ENCODE peak calls at places on chromosomes 5 and 9, in seven cellular contexts. One of them, this sample, is unnamed.

GRCh38 chr9:6926436-6926835 is 168.7 kb downstream of the KDM4C start:
- DNase-seq in astrocyte of the spinal cord: no peak
- DNase-seq in left ventricle myocardium inferior: no peak
- DNase-seq in transverse colon: no peak
- DNase-seq in fibroblast of the aortic adventitia: no peak
- DNase-seq in AG04450: no peak
- DNase-seq in ovary: no peak
- DNase-seq in this sample: no peak

GRCh38 chr9:20303066-20303465 is 319.2 kb downstream of the MLLT3 start:
- DNase-seq in left ventricle myocardium inferior: no peak
- DNase-seq in AG04450: no peak
- DNase-seq in transverse colon: no peak
- DNase-seq in fibroblast of the aortic adventitia: no peak
- DNase-seq in astrocyte of the spinal cord: no peak
- DNase-seq in ovary: no peak
- DNase-seq in this sample: no peak

GRCh38 chr9:70043689-70044449 is at the start of gene MAMDC2:
- DNase-seq in ovary: peak; percentile 69
- DNase-seq in astrocyte of the spinal cord: peak; percentile 49
- DNase-seq in fibroblast of the aortic adventitia: peak; percentile 23
- DNase-seq in AG04450: no peak
- DNase-seq in left ventricle myocardium inferior: peak; percentile 76
- DNase-seq in transverse colon: peak; percentile 42
- DNase-seq in this sample: peak; percentile 70

GRCh38 chr5:107821288-107821687 is 150.6 kb upstream of the EFNA5 start:
- DNase-seq in left ventricle myocardium inferior: no peak
- DNase-seq in astrocyte of the spinal cord: no peak
- DNase-seq in AG04450: no peak
- DNase-seq in fibroblast of the aortic adventitia: no peak
- DNase-seq in ovary: no peak
- DNase-seq in transverse colon: no peak
- DNase-seq in this sample: no peak

GRCh38 chr9:136799854-136800657 is 3.9 kb downstream of the CCDC183 start:
- DNase-seq in fibroblast of the aortic adventitia: peak; percentile 18
- DNase-seq in AG04450: no peak
- DNase-seq in ovary: peak; percentile 84
- DNase-seq in transverse colon: peak; percentile 97
- DNase-seq in left ventricle myocardium inferior: peak; percentile 85
- DNase-seq in astrocyte of the spinal cord: peak; percentile 43
- DNase-seq in this sample: peak; percentile 67

GRCh38 chr9:120915854-120916495 is 10.6 kb downstream of the TRAF1 start:
- DNase-seq in fibroblast of the aortic adventitia: no peak
- DNase-seq in ovary: no peak
- DNase-seq in AG04450: no peak
- DNase-seq in transverse colon: no peak
- DNase-seq in left ventricle myocardium inferior: no peak
- DNase-seq in astrocyte of the spinal cord: no peak
- DNase-seq in this sample: no peak

GRCh38 chr5:50406874-50407273 is 34.2 kb downstream of the EMB start:
- DNase-seq in fibroblast of the aortic adventitia: peak; percentile 52
- DNase-seq in astrocyte of the spinal cord: no peak
- DNase-seq in ovary: no peak
- DNase-seq in AG04450: no peak
- DNase-seq in transverse colon: no peak
- DNase-seq in left ventricle myocardium inferior: no peak
- DNase-seq in this sample: no peak

GRCh38 chr9:95049761-95050160 is 267.7 kb downstream of the FANCC start:
- DNase-seq in fibroblast of the aortic adventitia: peak; percentile 61
- DNase-seq in left ventricle myocardium inferior: no peak
- DNase-seq in ovary: no peak
- DNase-seq in astrocyte of the spinal cord: no peak
- DNase-seq in transverse colon: no peak
- DNase-seq in AG04450: no peak
- DNase-seq in this sample: peak; percentile 25

GRCh38 chr9:3337515-3337914 is 188.3 kb downstream of the RFX3 start:
- DNase-seq in astrocyte of the spinal cord: peak; percentile 72
- DNase-seq in ovary: no peak
- DNase-seq in AG04450: no peak
- DNase-seq in left ventricle myocardium inferior: peak; percentile 16
- DNase-seq in transverse colon: no peak
- DNase-seq in fibroblast of the aortic adventitia: peak; percentile 69
- DNase-seq in this sample: peak; percentile 75

GRCh38 chr5:160432188-160432587 is 10.5 kb downstream of the PTTG1 start:
- DNase-seq in ovary: no peak
- DNase-seq in fibroblast of the aortic adventitia: no peak
- DNase-seq in transverse colon: no peak
- DNase-seq in left ventricle myocardium inferior: no peak
- DNase-seq in AG04450: no peak
- DNase-seq in astrocyte of the spinal cord: no peak
- DNase-seq in this sample: no peak

GRCh38 chr9:134375011-134375390 is 48.7 kb downstream of the RXRA start:
- DNase-seq in left ventricle myocardium inferior: peak; percentile 78
- DNase-seq in AG04450: no peak
- DNase-seq in ovary: peak; percentile 73
- DNase-seq in astrocyte of the spinal cord: no peak
- DNase-seq in transverse colon: no peak
- DNase-seq in fibroblast of the aortic adventitia: peak; percentile 14
- DNase-seq in this sample: peak; percentile 49

GRCh38 chr5:101390317-101390908 is 487.3 kb upstream of the ST8SIA4 start:
- DNase-seq in transverse colon: no peak
- DNase-seq in left ventricle myocardium inferior: no peak
- DNase-seq in fibroblast of the aortic adventitia: peak; percentile 57
- DNase-seq in ovary: no peak
- DNase-seq in AG04450: peak; percentile 0
- DNase-seq in astrocyte of the spinal cord: peak; percentile 67
- DNase-seq in this sample: peak; percentile 73

GRCh38 chr9:111870774-111871542 is 25.7 kb upstream of the UGCG start:
- DNase-seq in astrocyte of the spinal cord: no peak
- DNase-seq in transverse colon: no peak
- DNase-seq in AG04450: no peak
- DNase-seq in fibroblast of the aortic adventitia: no peak
- DNase-seq in left ventricle myocardium inferior: no peak
- DNase-seq in ovary: no peak
- DNase-seq in this sample: no peak

GRCh38 chr5:96934291-96934694 is 1.6 kb upstream of the LNPEP start:
- DNase-seq in ovary: no peak
- DNase-seq in fibroblast of the aortic adventitia: peak; percentile 67
- DNase-seq in left ventricle myocardium inferior: no peak
- DNase-seq in astrocyte of the spinal cord: no peak
- DNase-seq in AG04450: peak; percentile 4
- DNase-seq in transverse colon: peak; percentile 13
- DNase-seq in this sample: peak; percentile 66

GRCh38 chr5:113226337-113226736 is 208.5 kb downstream of the TSSK1B start:
- DNase-seq in astrocyte of the spinal cord: no peak
- DNase-seq in transverse colon: no peak
- DNase-seq in AG04450: no peak
- DNase-seq in ovary: no peak
- DNase-seq in left ventricle myocardium inferior: no peak
- DNase-seq in fibroblast of the aortic adventitia: no peak
- DNase-seq in this sample: no peak

GRCh38 chr5:147576646-147577535 is 67.0 kb upstream of the DPYSL3 start:
- DNase-seq in transverse colon: peak; percentile 53
- DNase-seq in ovary: peak; percentile 79
- DNase-seq in fibroblast of the aortic adventitia: peak; percentile 60
- DNase-seq in left ventricle myocardium inferior: peak; percentile 65
- DNase-seq in astrocyte of the spinal cord: peak; percentile 49
- DNase-seq in AG04450: no peak
- DNase-seq in this sample: peak; percentile 58

GRCh38 chr9:116027096-116027495 is 126.5 kb upstream of the PAPPA start:
- DNase-seq in left ventricle myocardium inferior: no peak
- DNase-seq in astrocyte of the spinal cord: peak; percentile 43
- DNase-seq in transverse colon: no peak
- DNase-seq in fibroblast of the aortic adventitia: no peak
- DNase-seq in AG04450: no peak
- DNase-seq in ovary: no peak
- DNase-seq in this sample: peak; percentile 32

GRCh38 chr5:132822650-132823480 is 7.6 kb downstream of the SHROOM1 start:
- DNase-seq in AG04450: no peak
- DNase-seq in astrocyte of the spinal cord: peak; percentile 48
- DNase-seq in fibroblast of the aortic adventitia: no peak
- DNase-seq in left ventricle myocardium inferior: no peak
- DNase-seq in ovary: no peak
- DNase-seq in transverse colon: no peak
- DNase-seq in this sample: no peak
- H3K4me3 ChIP-seq in AG04450: no peak overlapping the region
- H3K4me3 ChIP-seq in astrocyte of the spinal cord: peak overlapping the region; percentile 12
- H3K4me3 ChIP-seq in fibroblast of the aortic adventitia: no peak overlapping the region
- H3K4me3 ChIP-seq in left ventricle myocardium inferior: peak overlapping the region; percentile 55
- H3K4me3 ChIP-seq in ovary: no peak overlapping the region
- H3K4me3 ChIP-seq in transverse colon: no peak overlapping the region
- H3K4me3 ChIP-seq in this sample: no peak overlapping the region

GRCh38 chr5:75668348-75668895 is 48.8 kb downstream of the POC5 start:
- DNase-seq in ovary: no peak
- DNase-seq in transverse colon: no peak
- DNase-seq in fibroblast of the aortic adventitia: peak; percentile 14
- DNase-seq in left ventricle myocardium inferior: no peak
- DNase-seq in astrocyte of the spinal cord: no peak
- DNase-seq in AG04450: no peak
- DNase-seq in this sample: no peak

GRCh38 chr5:75667586-75667985 is 49.7 kb downstream of the POC5 start:
- DNase-seq in fibroblast of the aortic adventitia: no peak
- DNase-seq in transverse colon: no peak
- DNase-seq in AG04450: no peak
- DNase-seq in left ventricle myocardium inferior: no peak
- DNase-seq in astrocyte of the spinal cord: no peak
- DNase-seq in ovary: no peak
- DNase-seq in this sample: peak; percentile 7

GRCh38 chr5:75671506-75671905 is 45.7 kb downstream of the POC5 start:
- DNase-seq in left ventricle myocardium inferior: no peak
- DNase-seq in astrocyte of the spinal cord: no peak
- DNase-seq in fibroblast of the aortic adventitia: no peak
- DNase-seq in transverse colon: no peak
- DNase-seq in AG04450: no peak
- DNase-seq in ovary: no peak
- DNase-seq in this sample: no peak

GRCh38 chr5:75670571-75670970 is 46.7 kb downstream of the POC5 start:
- DNase-seq in ovary: no peak
- DNase-seq in left ventricle myocardium inferior: no peak
- DNase-seq in AG04450: no peak
- DNase-seq in astrocyte of the spinal cord: no peak
- DNase-seq in fibroblast of the aortic adventitia: peak; percentile 44
- DNase-seq in transverse colon: no peak
- DNase-seq in this sample: no peak

DNA sequence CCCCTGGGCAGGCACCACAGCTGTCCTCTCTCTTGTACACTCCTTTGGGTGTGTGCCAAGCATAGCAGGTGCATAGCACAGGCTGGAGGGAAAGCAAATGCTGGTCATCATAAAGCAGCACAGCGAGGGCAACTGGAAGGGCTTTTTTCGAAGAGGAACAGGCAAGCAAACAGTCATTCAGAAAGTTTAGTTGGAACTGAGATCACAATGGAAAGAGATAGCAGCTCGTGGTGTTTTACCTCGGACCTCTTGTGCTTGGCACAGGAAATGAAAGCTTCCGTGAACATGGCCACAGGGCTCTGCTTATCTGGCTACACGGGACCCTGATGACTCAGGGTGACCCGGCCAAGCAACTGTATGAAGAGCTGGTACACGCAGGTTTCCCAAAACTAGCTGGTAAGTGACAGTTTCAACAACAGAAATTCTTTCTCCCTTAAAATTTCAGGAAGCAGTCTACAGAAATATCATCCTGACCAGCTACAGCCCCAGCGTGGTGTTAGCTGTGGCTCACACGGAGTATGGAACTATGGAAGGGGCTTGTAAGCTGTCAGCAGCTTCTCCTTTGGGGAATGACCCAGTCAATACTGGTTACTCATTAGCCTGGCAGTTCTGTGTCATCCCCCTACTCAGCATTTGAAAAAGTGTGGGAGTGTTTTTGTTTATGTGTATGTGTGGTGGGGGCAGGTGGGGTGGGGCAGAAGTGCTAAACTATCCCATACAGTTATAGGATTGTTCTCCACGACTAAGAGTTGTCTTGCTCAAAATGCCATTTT is 48.1 kb downstream of the POC5 start:
- DNase-seq in fibroblast of the aortic adventitia: peak; percentile 12
- DNase-seq in transverse colon: peak; percentile 65
- DNase-seq in left ventricle myocardium inferior: no peak
- DNase-seq in astrocyte of the spinal cord: no peak
- DNase-seq in AG04450: no peak
- DNase-seq in ovary: peak; percentile 37
- DNase-seq in this sample: no peak
- H3K4me3 ChIP-seq in fibroblast of the aortic adventitia: no peak overlapping the region
- H3K4me3 ChIP-seq in transverse colon: no peak overlapping the region
- H3K4me3 ChIP-seq in left ventricle myocardium inferior: peak overlapping the region; percentile 10
- H3K4me3 ChIP-seq in astrocyte of the spinal cord: no peak overlapping the region
- H3K4me3 ChIP-seq in AG04450: no peak overlapping the region
- H3K4me3 ChIP-seq in ovary: no peak overlapping the region
- H3K4me3 ChIP-seq in this sample: no peak overlapping the region

DNA sequence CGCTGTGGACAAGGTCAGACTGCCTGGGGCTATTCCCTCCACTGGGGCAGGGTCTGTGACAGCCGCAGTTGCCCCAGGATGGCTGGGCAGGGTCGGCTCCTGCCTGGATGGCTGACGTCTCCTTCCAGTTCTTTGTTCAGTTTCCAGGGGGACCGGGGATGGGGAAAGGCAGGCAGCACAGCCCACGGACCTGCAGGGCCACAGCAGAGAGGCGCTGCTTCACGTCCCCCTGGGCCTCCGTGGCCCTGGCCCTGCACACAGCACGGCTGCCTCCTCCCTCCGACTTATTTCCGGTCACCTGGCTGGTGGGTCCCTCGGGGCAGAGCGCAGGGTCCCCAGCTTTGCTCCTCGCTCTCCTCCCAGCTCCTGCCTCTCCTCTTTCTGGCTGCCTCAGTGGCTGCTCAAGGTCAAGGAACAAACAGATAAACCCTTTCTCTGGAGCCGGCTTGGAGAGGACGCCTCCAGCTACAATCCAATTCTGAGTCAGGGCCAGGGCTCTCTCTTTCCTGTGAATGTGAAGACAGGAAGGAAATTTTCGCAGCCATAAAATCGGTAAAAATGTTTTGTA is 169.7 kb downstream of the C9orf50 start:
- DNase-seq in AG04450: no peak
- DNase-seq in fibroblast of the aortic adventitia: peak; percentile 37
- DNase-seq in left ventricle myocardium inferior: no peak
- DNase-seq in ovary: peak; percentile 75
- DNase-seq in transverse colon: no peak
- DNase-seq in astrocyte of the spinal cord: no peak
- DNase-seq in this sample: peak; percentile 55
- H3K4me3 ChIP-seq in AG04450: no peak overlapping the region
- H3K4me3 ChIP-seq in fibroblast of the aortic adventitia: no peak overlapping the region
- H3K4me3 ChIP-seq in left ventricle myocardium inferior: peak overlapping the region; percentile 21
- H3K4me3 ChIP-seq in ovary: no peak overlapping the region
- H3K4me3 ChIP-seq in transverse colon: no peak overlapping the region
- H3K4me3 ChIP-seq in astrocyte of the spinal cord: no peak overlapping the region
- H3K4me3 ChIP-seq in this sample: no peak overlapping the region

DNA sequence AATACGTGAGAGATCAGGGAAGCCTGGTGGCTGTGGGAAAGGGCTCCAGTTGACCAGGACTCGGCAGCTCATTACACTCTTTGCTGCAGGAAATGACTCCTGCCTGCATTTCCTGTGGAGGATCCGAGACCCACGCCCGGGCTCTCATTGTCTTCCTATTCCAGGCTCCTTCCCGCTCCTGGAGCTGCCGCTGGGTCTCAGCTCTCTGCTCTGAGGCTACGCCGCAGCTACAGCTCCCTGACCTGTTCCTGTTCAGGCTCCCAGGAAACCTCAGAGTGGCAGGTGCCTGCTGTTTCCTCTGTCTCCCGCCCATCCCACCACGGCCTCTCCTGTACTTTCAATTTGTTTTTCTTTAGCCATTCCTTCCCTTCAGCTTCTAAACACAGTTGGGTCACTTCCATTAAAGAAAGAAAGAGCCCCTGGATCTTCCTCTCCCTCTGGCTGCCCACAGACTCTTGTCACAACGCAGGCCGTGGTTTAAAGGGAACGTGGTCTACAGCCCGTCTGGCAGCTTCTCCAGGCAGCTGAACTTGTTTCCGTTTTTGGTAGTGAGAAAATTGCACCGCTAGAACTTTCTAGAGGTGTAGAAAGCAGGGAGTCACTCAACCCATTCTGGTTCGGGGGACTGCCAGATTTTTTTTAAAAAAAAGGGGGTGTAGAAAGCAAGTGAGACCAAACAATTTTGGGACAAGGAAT is 71.4 kb downstream of the IL6ST start:
- DNase-seq in left ventricle myocardium inferior: peak; percentile 28
- DNase-seq in fibroblast of the aortic adventitia: no peak
- DNase-seq in astrocyte of the spinal cord: no peak
- DNase-seq in transverse colon: no peak
- DNase-seq in AG04450: no peak
- DNase-seq in ovary: no peak
- DNase-seq in this sample: peak; percentile 61
- H3K4me3 ChIP-seq in left ventricle myocardium inferior: peak overlapping the region; percentile 59
- H3K4me3 ChIP-seq in fibroblast of the aortic adventitia: no peak overlapping the region
- H3K4me3 ChIP-seq in astrocyte of the spinal cord: peak overlapping the region; percentile 14
- H3K4me3 ChIP-seq in transverse colon: peak overlapping the region; percentile 18
- H3K4me3 ChIP-seq in AG04450: no peak overlapping the region
- H3K4me3 ChIP-seq in ovary: no peak overlapping the region
- H3K4me3 ChIP-seq in this sample: peak overlapping the region; percentile 77

This sample was measured in GM23248.